ENCODE peak calls at places on chromosome 2, in four cellular contexts. U is dorsolateral prefrontal cortex, L is fibroblast of mammary gland, C is WERI-Rb-1. B is an unnamed sample.

GRCh38 chr2:65278450-65279030 is 50.9 kb downstream of the ACTR2 start:
- DNase-seq in L (peak; percentile 71), U (no peak), C (no peak), B (no peak)

GRCh38 chr2:171390941-171391516 is 42.8 kb downstream of the METTL8 start:
- DNase-seq in C (no peak), U (no peak), L (peak; percentile 89), B (no peak)

GRCh38 chr2:122656403-122656802 is 901.0 kb downstream of the TSN start:
- DNase-seq in C (no peak), U (no peak), L (no peak), B (no peak)

GRCh38 chr2:153871231-153872221 is at the start of gene GALNT13:
- DNase-seq in C (peak; percentile 90), U (peak; percentile 84), L (peak; percentile 81), B (no peak)

GRCh38 chr2:143745060-143745459 is 615.8 kb downstream of the ARHGAP15 start:
- DNase-seq in L (no peak), C (no peak), U (no peak), B (no peak)

GRCh38 chr2:197914778-197915177 is 110.4 kb downstream of the PLCL1 start:
- DNase-seq in C (no peak), L (no peak), U (no peak), B (no peak)

GRCh38 chr2:133765693-133766092 is 197.4 kb upstream of the NCKAP5 start:
- DNase-seq in L (no peak), C (no peak), U (no peak), B (no peak)

GRCh38 chr2:23376972-23377371 is 8.0 kb upstream of the KLHL29 start:
- DNase-seq in U (no peak), L (no peak), C (no peak), B (no peak)

GRCh38 chr2:133606616-133607015 is 38.4 kb upstream of the NCKAP5 start:
- DNase-seq in C (no peak), L (no peak), U (no peak), B (no peak)

GRCh38 chr2:80947601-80948130 is 643.1 kb upstream of the LRRTM1 start:
- DNase-seq in C (no peak), U (no peak), L (no peak), B (no peak)

GRCh38 chr2:215860076-215860475 is 153.3 kb downstream of the MREG start:
- DNase-seq in C (no peak), U (no peak), L (no peak), B (no peak)

GRCh38 chr2:64189586-64189985 is 45.4 kb upstream of the PELI1 start:
- DNase-seq in C (no peak), U (no peak), L (no peak), B (no peak)

GRCh38 chr2:133418021-133418420 is 150.2 kb downstream of the NCKAP5 start:
- DNase-seq in L (no peak), C (no peak), U (no peak), B (no peak)

GRCh38 chr2:99140056-99140859 is 1.2 kb upstream of the C2orf15 start:
- DNase-seq in U (no peak), L (peak; percentile 17), C (no peak), B (no peak)

GRCh38 chr2:39160982-39161381 is 40.1 kb upstream of the SOS1 start:
- DNase-seq in C (no peak), L (peak; percentile 28), U (no peak), B (no peak)

GRCh38 chr2:209936106-209936663 is 66.3 kb upstream of the RPE start:
- DNase-seq in L (no peak), C (no peak), U (no peak), B (no peak)

GRCh38 chr2:240836781-240837467 is 16.9 kb upstream of the KIF1A start:
- DNase-seq in U (peak; percentile 61), C (no peak), L (peak; percentile 55), B (no peak)

GRCh38 chr2:78290581-78291214 is 734.8 kb upstream of the REG3G start:
- DNase-seq in U (no peak), L (no peak), C (no peak), B (no peak)

GRCh38 chr2:112199188-112199587 is 55.7 kb downstream of the ZC3H8 start:
- DNase-seq in U (no peak), L (peak; percentile 8), C (no peak), B (no peak)

GRCh38 chr2:220703279-220703678 is 868.8 kb downstream of the EPHA4 start:
- DNase-seq in L (no peak), U (no peak), C (no peak), B (no peak)

GRCh38 chr2:10022886-10023662 is 20.3 kb upstream of the KLF11 start:
- DNase-seq in U (no peak), C (no peak), L (no peak), B (no peak)

GRCh38 chr2:230928701-230929380 is 3.8 kb upstream of the GPR55 start:
- DNase-seq in C (no peak), U (peak; percentile 20), L (no peak), B (no peak)

GRCh38 chr2:238031749-238032148 is 29.1 kb upstream of the SCLY start:
- DNase-seq in L (no peak), U (no peak), C (no peak), B (no peak)

GRCh38 chr2:107633580-107634147 is 193.0 kb upstream of the RGPD4 start:
- DNase-seq in C (no peak), L (peak; percentile 97), U (no peak), B (no peak)

GRCh38 chr2:222410534-222410933 is 13.8 kb upstream of the SGPP2 start:
- DNase-seq in U (no peak), L (no peak), C (no peak), B (no peak)

GRCh38 chr2:217628061-217628460 is 374.7 kb downstream of the TNS1 start:
- DNase-seq in C (no peak), U (no peak), L (no peak), B (no peak)

GRCh38 chr2:44869761-44870160 is 71.7 kb upstream of the SIX3 start:
- DNase-seq in C (no peak), L (no peak), U (no peak), B (no peak)

GRCh38 chr2:64212346-64212745 is 68.1 kb upstream of the PELI1 start:
- DNase-seq in U (no peak), L (peak; percentile 92), C (no peak), B (no peak)

GRCh38 chr2:228023619-228024018 is 152.2 kb downstream of the DAW1 start:
- DNase-seq in L (peak; percentile 47), U (no peak), C (no peak), B (no peak)

GRCh38 chr2:210224660-210225460 is at the start of gene ACADL:
- DNase-seq in C (no peak), U (no peak), L (peak; percentile 11), B (peak; percentile 35)

GRCh38 chr2:26088038-26088643 is 54.3 kb downstream of the RAB10 start:
- DNase-seq in L (peak; percentile 42), C (no peak), U (peak; percentile 42), B (peak; percentile 40)

GRCh38 chr2:170747921-170748320 is 22.3 kb upstream of the ERICH2 start:
- DNase-seq in U (no peak), C (no peak), L (peak; percentile 88), B (no peak)

GRCh38 chr2:108377815-108378630 is at the start of gene SULT1C4:
- DNase-seq in L (no peak), C (peak; percentile 29), U (no peak), B (no peak)

GRCh38 chr2:172109670-172110421 is 7.1 kb upstream of the DLX2 start:
- DNase-seq in U (no peak), L (no peak), C (no peak), B (peak; percentile 7)

GRCh38 chr2:201883559-201883958 is 77.2 kb downstream of the CDK15 start:
- DNase-seq in L (no peak), U (no peak), C (peak; percentile 67), B (no peak)

DNA sequence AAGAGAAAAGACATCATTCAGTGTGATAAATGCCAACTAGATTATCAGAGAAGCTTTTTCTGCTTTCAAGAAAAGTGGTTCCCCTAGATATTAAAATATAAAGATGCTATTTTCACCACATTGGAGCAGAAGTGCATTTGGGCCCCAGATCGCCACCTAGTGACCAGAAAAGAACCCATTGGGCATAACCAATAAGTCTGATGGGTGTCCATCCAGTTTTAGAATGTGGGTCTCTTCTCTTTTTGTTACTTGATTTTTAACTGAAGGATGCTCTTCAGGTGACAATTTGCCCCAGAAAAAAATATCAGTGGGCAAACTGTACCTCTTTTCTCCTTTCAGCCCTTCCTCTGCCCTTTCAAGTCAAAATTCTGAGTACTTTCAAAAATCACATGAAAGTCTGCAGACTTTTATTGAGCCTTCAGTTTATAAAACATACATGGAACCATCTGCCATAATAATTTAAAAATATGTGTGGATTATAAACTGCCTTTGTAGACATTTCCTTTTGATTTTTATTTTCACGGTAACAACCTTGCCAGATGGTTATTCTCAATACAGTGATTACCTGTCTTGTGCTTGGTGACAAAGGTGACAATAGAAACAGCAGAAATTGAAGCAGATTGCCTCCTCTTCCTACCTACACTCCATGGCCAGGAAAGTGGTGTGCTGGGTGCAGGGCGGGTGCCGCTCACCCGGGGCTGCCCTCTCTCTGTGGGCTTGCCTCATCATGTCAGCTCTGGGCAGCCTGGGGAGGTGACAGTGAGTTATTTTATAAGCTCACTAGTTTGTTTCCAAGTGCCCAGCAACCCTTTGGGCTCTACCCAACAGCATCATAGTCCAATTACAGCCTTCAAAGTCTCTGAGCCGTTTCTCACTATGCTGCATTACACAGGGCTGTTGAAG is 124.5 kb downstream of the DCDC2C start:
- DNase-seq in L (peak; percentile 35), C (peak; percentile 62), U (no peak), B (peak; percentile 40)
- TF ChIP-seq CTCF in L (peak; percentile 76), C (peak; percentile 82), U (peak; percentile 28), B (peak; percentile 73)

GRCh38 chr2:7363906-7364305 is 446.7 kb downstream of the RNF144A start:
- DNase-seq in L (no peak), C (peak; percentile 35), U (no peak), B (no peak)
- TF ChIP-seq CTCF in L (no peak), C (peak; percentile 49), U (no peak), B (peak; percentile 15)

GRCh38 chr2:45889053-45889452 is 237.6 kb downstream of the PRKCE start:
- DNase-seq in L (no peak), C (peak; percentile 99), U (peak; percentile 51), B (peak; percentile 82)

GRCh38 chr2:45888641-45889040 is 237.2 kb downstream of the PRKCE start:
- DNase-seq in U (no peak), L (no peak), C (peak; percentile 72), B (no peak)

GRCh38 chr2:45889620-45890019 is 238.1 kb downstream of the PRKCE start:
- DNase-seq in C (peak; percentile 68), U (no peak), L (peak; percentile 47), B (peak; percentile 44)

GRCh38 chr2:45890819-45891218 is 239.3 kb downstream of the PRKCE start:
- DNase-seq in C (no peak), U (no peak), L (no peak), B (no peak)

GRCh38 chr2:45890094-45890646 is 238.7 kb downstream of the PRKCE start:
- DNase-seq in C (no peak), U (no peak), L (no peak), B (no peak)
- TF ChIP-seq CTCF in C (no peak), U (no peak), L (no peak), B (no peak)

GRCh38 chr2:28751102-28751955 is at the start of gene PPP1CB:
- DNase-seq in U (peak; percentile 85), C (peak; percentile 98), L (peak; percentile 93), B (peak; percentile 96)
- TF ChIP-seq CTCF in U (peak; percentile 15), C (peak; percentile 42), L (no peak), B (peak; percentile 27)

B was measured in GM20000.